ENCODE peak calls at places on chromosomes 4 and X, in six cellular contexts. C is BE2C, D is tibial nerve, A is IMR-90, L is transverse colon, M is GM06990. W is an unnamed sample.

GRCh38 chr4:171812377-171813194 is 618 bp upstream of the GALNTL6 start:
- DNase-seq in L (no peak), A (no peak), C (peak; percentile 22), M (peak; percentile 6), D (no peak), W (no peak)

GRCh38 chrX:52558140-52558539 is 41.3 kb upstream of the XAGE1B start:
- DNase-seq in A (no peak), C (no peak), D (no peak), M (no peak), L (no peak), W (no peak)

GRCh38 chr4:149409186-149410056 is 406.2 kb downstream of the IQCM start:
- DNase-seq in C (no peak), M (no peak), L (no peak), A (peak; percentile 38), D (no peak), W (peak; percentile 88)

GRCh38 chr4:40995850-40996249 is 218.5 kb downstream of the APBB2 start:
- DNase-seq in L (no peak), A (peak; percentile 83), D (no peak), M (no peak), C (no peak), W (no peak)

GRCh38 chr4:108168213-108168671 is 490 bp downstream of the LEF1 start:
- DNase-seq in A (peak; percentile 8), L (no peak), D (no peak), M (no peak), C (no peak), W (no peak)

GRCh38 chrX:40603446-40603845 is 19.8 kb upstream of the MPC1L start:
- DNase-seq in A (no peak), M (no peak), D (no peak), L (no peak), C (no peak), W (no peak)

GRCh38 chr4:150078041-150078995 is at the start of gene DCLK2:
- DNase-seq in C (peak; percentile 86), M (peak; percentile 15), L (peak; percentile 59), A (peak; percentile 87), D (peak; percentile 24), W (peak; percentile 63)

GRCh38 chr4:119313237-119313636 is 8.7 kb downstream of the FABP2 start:
- DNase-seq in D (no peak), L (no peak), M (no peak), C (no peak), A (no peak), W (no peak)

GRCh38 chr4:85233516-85233915 is 241.4 kb upstream of the ARHGAP24 start:
- DNase-seq in D (no peak), A (no peak), M (no peak), L (no peak), C (no peak), W (no peak)

GRCh38 chr4:95095352-95095974 is 337.7 kb downstream of the BMPR1B start:
- DNase-seq in D (no peak), M (no peak), C (peak; percentile 41), L (no peak), A (peak; percentile 59), W (peak; percentile 71)

GRCh38 chrX:22063284-22063683 is 31.2 kb downstream of the PHEX start:
- DNase-seq in C (no peak), M (peak; percentile 59), D (no peak), A (no peak), L (no peak), W (no peak)

GRCh38 chr4:81527709-81528108 is 56.0 kb upstream of the RASGEF1B start:
- DNase-seq in L (no peak), C (no peak), A (no peak), M (no peak), D (no peak), W (no peak)

GRCh38 chr4:53039741-53040458 is 177.8 kb downstream of the RASL11B start:
- DNase-seq in A (peak; percentile 41), D (no peak), M (no peak), C (no peak), L (no peak), W (no peak)

GRCh38 chr4:8541981-8542715 is 38.0 kb upstream of the GPR78 start:
- DNase-seq in A (no peak), C (no peak), M (no peak), L (no peak), D (no peak), W (no peak)

GRCh38 chr4:56371426-56372220 is 15.7 kb downstream of the AASDH start:
- DNase-seq in M (no peak), D (no peak), A (no peak), C (no peak), L (no peak), W (no peak)

GRCh38 chr4:129322947-129323346 is 227.0 kb downstream of the C4orf33 start:
- DNase-seq in C (no peak), A (no peak), M (no peak), L (no peak), D (no peak), W (no peak)

GRCh38 chr4:161320377-161320776 is 843.4 kb downstream of the FSTL5 start:
- DNase-seq in C (peak; percentile 60), M (peak; percentile 6), D (no peak), L (no peak), A (no peak), W (peak; percentile 54)

GRCh38 chr4:173235050-173235449 is 66.4 kb downstream of the GALNT7 start:
- DNase-seq in C (peak; percentile 34), L (no peak), M (no peak), D (no peak), A (no peak), W (no peak)

GRCh38 chr4:173237722-173238121 is 69.1 kb downstream of the GALNT7 start:
- DNase-seq in L (no peak), M (no peak), D (no peak), C (no peak), A (no peak), W (no peak)

GRCh38 chr4:173240696-173241095 is 72.1 kb downstream of the GALNT7 start:
- DNase-seq in D (no peak), A (no peak), L (no peak), M (no peak), C (no peak), W (no peak)

GRCh38 chr4:173231916-173232315 is 63.3 kb downstream of the GALNT7 start:
- DNase-seq in L (no peak), M (no peak), A (peak; percentile 18), D (no peak), C (no peak), W (peak; percentile 49)

GRCh38 chr4:173237152-173237551 is 68.5 kb downstream of the GALNT7 start:
- DNase-seq in L (no peak), M (no peak), D (no peak), C (no peak), A (no peak), W (no peak)
- TF ChIP-seq CTCF in L (no peak), M (no peak), D (no peak), C (peak; percentile 18), A (no peak), W (no peak)

GRCh38 chr4:182194115-182194834 is 48.9 kb upstream of the TENM3 start:
- DNase-seq in M (no peak), A (no peak), D (no peak), C (no peak), L (no peak), W (no peak)
- TF ChIP-seq CTCF in M (no peak), A (no peak), D (no peak), C (no peak), L (no peak), W (no peak)

GRCh38 chr4:47703964-47704363 is 133.9 kb downstream of the CORIN start:
- DNase-seq in D (no peak), M (no peak), C (no peak), L (no peak), A (no peak), W (no peak)

GRCh38 chr4:47701286-47701685 is 136.6 kb downstream of the CORIN start:
- DNase-seq in D (no peak), M (no peak), C (no peak), L (no peak), A (no peak), W (no peak)

GRCh38 chr4:47703008-47703407 is 134.9 kb downstream of the CORIN start:
- DNase-seq in L (no peak), A (no peak), D (no peak), C (no peak), M (no peak), W (no peak)

GRCh38 chr4:47705326-47705981 is 132.4 kb downstream of the CORIN start:
- DNase-seq in L (no peak), D (no peak), A (peak; percentile 55), C (no peak), M (no peak), W (peak; percentile 32)

DNA sequence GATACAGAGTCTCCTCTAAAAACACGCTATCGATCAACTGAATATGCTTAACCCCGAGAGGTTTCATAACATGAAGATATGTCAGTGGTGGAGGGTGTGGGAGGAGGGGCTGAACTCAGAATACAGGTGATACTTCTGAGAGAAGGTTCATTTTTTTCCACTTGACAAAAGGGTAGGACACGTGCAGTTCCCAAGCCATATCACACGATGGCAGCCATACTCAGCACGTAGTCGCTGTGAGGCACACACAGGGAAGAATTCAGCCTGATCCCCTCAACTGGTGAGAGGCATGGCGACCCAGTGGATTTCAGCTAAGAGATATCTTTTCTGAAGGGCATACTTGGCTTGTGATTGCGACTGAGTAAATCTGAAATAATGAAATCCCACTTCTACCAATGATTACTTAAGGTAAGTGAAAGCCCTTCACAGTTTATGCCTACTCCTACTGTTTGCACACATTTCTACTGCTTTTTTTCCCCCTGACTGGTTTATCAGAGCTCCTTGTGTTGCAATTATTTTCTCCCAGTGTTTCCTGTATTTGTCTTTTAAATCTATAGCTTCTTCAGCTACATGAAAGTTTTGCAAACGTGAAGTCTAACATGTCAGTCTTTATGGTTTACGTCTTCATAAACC is 133.1 kb downstream of the CORIN start:
- DNase-seq in C (peak; percentile 77), D (no peak), A (peak; percentile 37), M (no peak), L (no peak), W (peak; percentile 28)
- TF ChIP-seq CTCF in C (peak; percentile 84), D (no peak), A (peak; percentile 58), M (peak; percentile 55), L (peak; percentile 18), W (peak; percentile 46)

GRCh38 chr4:109821186-109821585 is 5.6 kb downstream of the GAR1 start:
- DNase-seq in L (no peak), D (no peak), A (no peak), C (no peak), M (no peak), W (no peak)

GRCh38 chr4:109827672-109828071 is at the start of gene RRH:
- DNase-seq in M (no peak), C (no peak), L (no peak), A (no peak), D (no peak), W (no peak)

GRCh38 chr4:109826719-109827118 is 1.1 kb upstream of the RRH start:
- DNase-seq in C (no peak), M (no peak), D (no peak), A (peak; percentile 33), L (no peak), W (peak; percentile 20)
- TF ChIP-seq CTCF in C (peak; percentile 43), M (peak; percentile 44), D (peak; percentile 38), A (peak; percentile 62), L (peak; percentile 58), W (peak; percentile 38)

GRCh38 chrX:54439967-54440871 is at the start of gene TSR2:
- DNase-seq in L (peak; percentile 83), A (peak; percentile 87), D (peak; percentile 72), M (peak; percentile 75), C (peak; percentile 81), W (peak; percentile 82)
- TF ChIP-seq CTCF in L (no peak), A (peak; percentile 40), D (no peak), M (no peak), C (peak; percentile 26), W (no peak)

GRCh38 chr4:77047037-77047436 is 28.8 kb downstream of the CCNI start:
- DNase-seq in M (no peak), A (peak; percentile 44), L (no peak), C (no peak), D (no peak), W (peak; percentile 18)
- TF ChIP-seq CTCF in M (peak; percentile 33), A (peak; percentile 44), L (peak; percentile 19), C (peak; percentile 50), D (no peak), W (peak; percentile 34)

W was measured in MCF 10A.